ENCODE peak calls at places on chromosomes 11 and 22, in five cellular contexts. F is EL; T is neuronal stem cell; S is NT2/D1; Q is stimulated activated CD4-positive, alpha-beta T cell treated with anti-CD3 and anti-CD28 coated beads, Interleukin-4, amount 100 ng/mL, for 24 hours. I is an unnamed sample.

GRCh38 chr22:43004362-43005035 is 10.4 kb downstream of the PACSIN2 start:
- DNase-seq in F (peak; percentile 62), S (no peak), T (no peak), Q (no peak), I (peak; percentile 73)

GRCh38 chr11:62665630-62666258 is 632 bp downstream of the CSKMT start:
- DNase-seq in S (no peak), F (no peak), Q (peak; percentile 71), T (peak; percentile 43), I (no peak)

GRCh38 chr11:112290462-112290894 is 29.8 kb upstream of the PLET1 start:
- DNase-seq in S (no peak), T (no peak), F (no peak), Q (no peak), I (no peak)

GRCh38 chr11:120966840-120967239 is 57.1 kb upstream of the TBCEL start:
- DNase-seq in S (no peak), Q (no peak), T (no peak), F (no peak), I (no peak)

GRCh38 chr11:133157180-133157579 is 375.1 kb downstream of the OPCML start:
- DNase-seq in Q (no peak), F (no peak), S (no peak), T (no peak), I (no peak)

GRCh38 chr11:126123686-126124085 is 61.0 kb upstream of the CDON start:
- DNase-seq in S (no peak), Q (no peak), F (no peak), T (no peak), I (no peak)

GRCh38 chr11:34860034-34860433 is 56.1 kb downstream of the APIP start:
- DNase-seq in F (no peak), Q (no peak), S (no peak), T (no peak), I (no peak)

GRCh38 chr11:119262668-119263351 is 54.1 kb downstream of the MCAM start:
- DNase-seq in T (no peak), F (peak; percentile 53), Q (peak; percentile 19), S (no peak), I (no peak)

GRCh38 chr22:31952459-31952858 is 8.1 kb downstream of the YWHAH start:
- DNase-seq in F (peak; percentile 86), S (no peak), Q (no peak), T (no peak), I (no peak)

I was measured in Peyer's patch.